ENCODE peak calls at places on chromosomes 16 and 17, in eight cellular contexts. F, Q, D, W, O, T, G and K are unnamed samples. For H3K27me3, the result is how much of the 10 kb centered on the place peaks cover.

GRCh38 chr17:77610518-77610893 is 348.0 kb upstream of the TNRC6C start:
- DNase-seq in F (no peak), Q (no peak), D (no peak), W (peak), O (no peak), T (no peak), G (no peak), K (no peak)

GRCh38 chr17:72775914-72776313 is 316.6 kb downstream of the SLC39A11 start:
- DNase-seq in F (no peak), Q (no peak), D (no peak), W (no peak), O (no peak), T (no peak), G (no peak), K (no peak)

GRCh38 chr17:35170968-35171771 is 23.0 kb downstream of the SLC35G3 start:
- DNase-seq in F (no peak), Q (no peak), D (no peak), W (no peak), O (peak), T (no peak), G (no peak), K (peak)

GRCh38 chr17:78316867-78317816 is 42.7 kb downstream of the SOCS3 start:
- DNase-seq in F (peak), Q (peak), D (no peak), W (no peak), O (peak), T (no peak), G (peak), K (no peak)

GRCh38 chr16:31268033-31268365 is 8.2 kb downstream of the ITGAM start:
- DNase-seq in F (no peak), Q (peak), D (no peak), W (no peak), O (no peak), T (no peak), G (no peak), K (no peak)

GRCh38 chr16:83581082-83581481 is 226.7 kb upstream of the HSBP1 start:
- DNase-seq in F (no peak), Q (no peak), D (no peak), W (no peak), O (no peak), T (no peak), G (no peak), K (no peak)

GRCh38 chr16:55497558-55497957 is 11.3 kb upstream of the LPCAT2 start:
- DNase-seq in F (no peak), Q (no peak), D (no peak), W (no peak), O (no peak), T (no peak), G (no peak), K (no peak)

GRCh38 chr17:63476494-63476856 is 386 bp upstream of the ACE start:
- DNase-seq in F (no peak), Q (no peak), D (no peak), W (no peak), O (peak), T (no peak), G (no peak), K (no peak)

GRCh38 chr17:72274632-72275031 is 153.8 kb downstream of the SOX9 start:
- DNase-seq in F (no peak), Q (no peak), D (no peak), W (no peak), O (no peak), T (no peak), G (no peak), K (no peak)

GRCh38 chr16:55597928-55598327 is 31.4 kb downstream of the CAPNS2 start:
- DNase-seq in F (no peak), Q (no peak), D (no peak), W (no peak), O (no peak), T (no peak), G (no peak), K (no peak)

GRCh38 chr17:7634384-7634783 is 4.4 kb downstream of the SHBG start:
- DNase-seq in F (no peak), Q (no peak), D (no peak), W (no peak), O (peak), T (peak), G (no peak), K (no peak)

GRCh38 chr17:63358111-63358839 is 87.8 kb downstream of the CYB561 start:
- DNase-seq in F (no peak), Q (no peak), D (peak), W (no peak), O (peak), T (no peak), G (no peak), K (no peak)

GRCh38 chr17:67244621-67245072 is 349 bp downstream of the HELZ start:
- DNase-seq in F (peak), Q (peak), D (no peak), W (no peak), O (no peak), T (no peak), G (peak), K (no peak)

DNA sequence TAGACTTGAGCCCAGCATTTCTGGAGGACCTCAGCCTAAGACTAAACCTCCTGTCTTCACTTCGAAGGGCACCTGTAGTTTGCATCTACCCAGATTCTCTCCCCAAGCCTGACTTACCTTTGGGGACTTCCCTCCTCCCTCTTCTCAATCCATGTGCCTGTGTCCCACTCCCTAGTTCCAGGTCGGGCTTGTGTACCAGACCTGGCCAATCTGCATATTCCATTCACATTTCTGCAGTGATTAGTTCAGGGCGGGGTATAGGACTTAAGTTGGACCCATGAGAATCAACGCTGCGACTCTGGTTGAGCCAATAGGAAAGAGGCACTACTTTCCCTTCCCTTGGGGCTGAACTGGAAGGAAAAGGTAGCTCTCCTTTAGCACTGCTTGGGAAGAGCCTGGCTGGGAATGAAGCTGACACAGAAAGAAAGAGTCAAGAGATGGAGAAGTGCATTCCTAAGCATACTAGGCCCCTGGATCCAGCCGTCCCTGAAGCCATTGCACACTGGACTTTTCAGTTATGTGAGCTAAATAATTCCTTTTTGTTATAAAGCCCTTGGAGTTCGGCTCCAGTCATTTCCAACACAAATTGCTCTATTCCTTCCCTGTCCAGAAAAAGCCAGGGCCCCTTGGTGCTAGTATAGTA is 2.5 kb downstream of the TRADD start:
- DNase-seq in F (no peak), Q (no peak), D (no peak), W (no peak), O (no peak), T (no peak), G (no peak), K (no peak)
- H3K27me3 ChIP-seq in F (under half), Q (under half), D (under half), W (under half), O (half or more), T (under half), G (under half), K (under half)

DNA sequence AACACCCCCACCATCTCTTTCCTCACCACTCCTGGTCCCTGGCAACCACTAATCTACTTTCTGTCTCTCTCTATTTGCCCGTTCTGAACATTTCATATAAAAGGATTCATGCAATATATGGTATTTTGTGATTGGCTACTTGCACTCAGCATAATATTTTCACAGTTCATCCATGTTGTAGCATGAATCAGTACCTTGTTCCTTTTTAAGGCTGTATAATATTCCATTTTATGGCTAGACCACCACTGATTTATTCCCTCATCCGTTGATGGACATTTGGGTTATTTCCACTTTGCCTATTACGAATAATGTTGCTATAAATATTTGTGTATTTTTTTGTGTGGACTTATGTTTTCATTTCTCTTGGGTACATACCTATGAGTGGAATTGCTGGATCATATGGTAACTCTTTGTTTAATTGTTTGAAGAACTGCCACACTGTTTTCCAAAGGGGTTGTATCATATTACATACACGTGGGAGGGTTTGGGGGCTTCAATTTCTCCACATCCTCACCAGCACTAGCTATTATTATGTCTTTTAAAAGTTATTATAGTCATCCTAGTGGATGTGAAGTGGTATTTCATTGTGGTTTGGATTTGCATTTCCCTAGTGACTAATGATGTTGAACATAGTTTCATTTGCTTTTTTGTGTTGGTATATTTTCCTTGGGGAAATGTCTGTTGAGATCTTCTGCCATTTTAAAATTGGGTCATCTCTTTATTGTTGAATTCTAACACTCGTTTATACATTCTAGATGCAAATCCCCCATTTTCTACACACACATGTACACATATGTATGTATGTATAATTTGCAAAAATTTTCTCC is 26.3 kb downstream of the SEC14L5 start:
- DNase-seq in F (no peak), Q (no peak), D (no peak), W (no peak), O (no peak), T (no peak), G (no peak), K (no peak)
- TF ChIP-seq CTCF in F (no peak), Q (no peak), D (no peak), W (no peak), O (no peak), T (no peak), G (no peak), K (no peak)

GRCh38 chr17:47996201-47996600 is 25.3 kb downstream of the CDK5RAP3 start:
- DNase-seq in F (no peak), Q (no peak), D (no peak), W (no peak), O (no peak), T (no peak), G (no peak), K (no peak)
- H3K27ac ChIP-seq in F (no peak), Q (no peak), D (no peak), W (no peak), O (peak), T (no peak), G (no peak), K (no peak)

GRCh38 chr16:86669937-86670772 is 91.8 kb downstream of the FOXL1 start:
- DNase-seq in F (no peak), Q (peak), D (peak), W (no peak), O (no peak), T (peak), G (no peak), K (no peak)

GRCh38 chr16:86668136-86668535 is 89.8 kb downstream of the FOXL1 start:
- DNase-seq in F (no peak), Q (no peak), D (no peak), W (no peak), O (peak), T (no peak), G (no peak), K (no peak)

GRCh38 chr16:86671486-86672214 is 93.3 kb downstream of the FOXL1 start:
- DNase-seq in F (no peak), Q (no peak), D (no peak), W (no peak), O (no peak), T (no peak), G (no peak), K (no peak)

GRCh38 chr16:86670835-86671234 is 92.5 kb downstream of the FOXL1 start:
- DNase-seq in F (no peak), Q (no peak), D (no peak), W (no peak), O (no peak), T (no peak), G (no peak), K (no peak)

DNA sequence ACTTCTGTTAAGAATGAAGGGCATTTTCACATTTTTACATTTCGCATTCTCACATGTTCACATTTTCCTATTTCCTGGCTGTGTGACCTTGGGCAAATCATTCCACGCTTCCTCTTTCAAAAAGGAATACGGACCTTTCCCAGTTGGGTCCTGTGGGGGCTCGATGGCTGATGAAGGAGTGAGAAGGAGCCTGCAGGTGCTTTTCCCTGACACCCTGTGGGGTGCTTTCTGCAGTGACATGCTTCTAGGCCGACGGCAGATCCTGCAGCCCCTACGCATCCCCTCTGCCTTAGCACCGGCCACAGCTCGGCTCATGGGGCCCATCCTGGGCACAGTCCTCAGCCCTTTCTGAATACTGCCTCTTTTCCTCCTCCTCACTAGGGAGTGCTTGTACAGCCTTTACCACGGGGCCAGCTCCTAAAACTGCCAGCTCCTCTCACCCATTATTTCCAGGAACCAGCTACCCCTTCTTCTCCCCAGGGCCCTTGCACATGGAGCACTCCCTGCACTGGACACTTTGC is 91.0 kb downstream of the FOXL1 start:
- DNase-seq in F (no peak), Q (no peak), D (no peak), W (no peak), O (no peak), T (no peak), G (no peak), K (no peak)
- H3K27me3 ChIP-seq in F (under half), Q (under half), D (under half), W (under half), O (under half), T (under half), G (under half), K (under half)

DNA sequence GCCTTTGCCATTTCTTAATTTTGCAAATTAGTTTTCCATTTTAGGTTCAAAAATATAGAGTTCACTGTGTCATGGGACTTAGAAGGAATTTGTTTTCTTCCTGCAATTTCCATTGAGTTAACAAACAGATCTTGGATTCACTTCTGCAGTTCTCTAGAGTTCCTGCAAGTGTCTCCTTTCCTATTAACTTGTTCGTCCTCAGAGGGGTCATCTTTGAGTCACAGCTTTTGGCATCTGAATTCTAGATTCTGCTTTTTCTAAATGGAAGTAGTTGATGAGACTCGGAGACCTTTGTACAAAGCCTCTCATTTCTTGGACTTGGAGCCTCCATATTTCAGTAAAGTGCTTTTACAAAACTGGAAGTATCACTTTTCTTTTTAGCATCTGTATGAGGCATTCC is 323.3 kb downstream of the BCAS3 start:
- DNase-seq in F (no peak), Q (no peak), D (peak), W (no peak), O (peak), T (no peak), G (no peak), K (no peak)
- TF ChIP-seq CTCF in F (no peak), Q (peak), D (peak), W (peak), O (peak), T (peak), G (no peak), K (no peak)

GRCh38 chr16:24980077-24980793 is 34.9 kb downstream of the ARHGAP17 start:
- DNase-seq in F (no peak), Q (no peak), D (no peak), W (no peak), O (no peak), T (no peak), G (no peak), K (no peak)
- H3K27ac ChIP-seq in F (peak), Q (peak), D (peak), W (peak), O (no peak), T (peak), G (peak), K (no peak)

GRCh38 chr16:985646-986400 is 4.3 kb downstream of the SOX8 start:
- DNase-seq in F (no peak), Q (no peak), D (no peak), W (no peak), O (no peak), T (no peak), G (no peak), K (no peak)
- H3K27me3 ChIP-seq in F (half or more), Q (under half), D (half or more), W (half or more), O (under half), T (under half), G (under half), K (under half)

DNA sequence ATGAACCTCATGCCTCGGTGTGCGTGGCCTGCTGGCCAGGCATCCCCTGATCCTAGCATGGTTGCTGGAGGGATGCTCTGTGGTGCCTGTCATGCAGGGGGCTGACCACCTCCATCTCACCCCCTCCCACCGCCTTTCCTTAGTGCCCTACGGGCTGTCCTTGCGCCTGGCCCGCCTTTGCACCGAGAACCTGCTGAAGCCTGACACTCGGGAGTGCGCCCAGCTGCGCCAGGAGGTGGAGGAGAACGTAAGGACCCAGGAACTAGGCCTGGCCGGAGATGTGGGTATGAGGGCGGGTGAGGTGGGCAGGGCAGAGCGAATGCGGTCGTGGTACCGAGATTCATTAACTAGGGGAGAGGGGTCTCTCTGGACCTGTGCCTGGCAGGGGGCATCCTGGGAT is 19.0 kb downstream of the ITGB4 start:
- DNase-seq in F (no peak), Q (no peak), D (no peak), W (peak), O (no peak), T (no peak), G (no peak), K (no peak)
- TF ChIP-seq CTCF in F (no peak), Q (no peak), D (no peak), W (no peak), O (no peak), T (no peak), G (no peak), K (no peak)

GRCh38 chr16:11030990-11031510 is 86.7 kb downstream of the CLEC16A start:
- DNase-seq in F (no peak), Q (no peak), D (no peak), W (no peak), O (no peak), T (peak), G (no peak), K (no peak)

GRCh38 chr16:11034005-11034404 is 89.6 kb downstream of the CLEC16A start:
- DNase-seq in F (no peak), Q (no peak), D (peak), W (no peak), O (peak), T (no peak), G (no peak), K (no peak)

GRCh38 chr16:11034481-11034931 is 90.1 kb downstream of the CLEC16A start:
- DNase-seq in F (no peak), Q (no peak), D (no peak), W (no peak), O (no peak), T (no peak), G (no peak), K (no peak)

GRCh38 chr16:11032000-11032921 is 87.9 kb downstream of the CLEC16A start:
- DNase-seq in F (no peak), Q (no peak), D (no peak), W (no peak), O (peak), T (peak), G (no peak), K (no peak)

GRCh38 chr16:11032922-11033291 is 88.5 kb downstream of the CLEC16A start:
- DNase-seq in F (peak), Q (no peak), D (peak), W (no peak), O (peak), T (peak), G (no peak), K (no peak)
- H3K27ac ChIP-seq in F (peak), Q (no peak), D (peak), W (no peak), O (peak), T (peak), G (no peak), K (no peak)

DNA sequence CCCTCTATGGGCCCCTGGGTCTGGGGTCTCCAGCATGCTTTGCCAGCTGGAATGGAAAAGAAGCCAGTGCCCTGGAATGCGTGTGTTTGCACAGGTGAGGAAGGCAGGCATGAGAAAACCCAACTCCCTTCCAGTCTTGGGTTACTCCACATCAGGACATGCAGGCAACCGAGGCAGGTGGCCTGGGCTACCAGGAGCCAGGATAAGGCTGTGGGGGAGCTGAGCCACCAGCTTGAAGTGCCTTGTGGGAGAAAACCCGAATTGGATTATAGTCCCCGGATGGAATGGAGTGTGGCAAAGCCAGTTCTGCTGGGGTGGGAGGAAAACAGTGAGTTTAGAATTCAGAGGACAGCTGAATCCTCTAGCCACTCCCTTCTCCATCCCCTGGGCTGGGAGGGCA is 7.2 kb downstream of the SRCIN1 start:
- DNase-seq in F (peak), Q (no peak), D (peak), W (no peak), O (peak), T (no peak), G (no peak), K (no peak)
- H3K27me3 ChIP-seq in F (under half), Q (half or more), D (half or more), W (under half), O (under half), T (half or more), G (under half), K (half or more)